ENCODE peak calls at places on chromosomes 3 and 15, in nine cellular contexts. One of them, this sample, is unnamed. For H3K4me1 and H3K9me2, the result is how much of the 10 kb centered on the place peaks cover.

GRCh38 chr3:167740961-167741587 is 5.6 kb downstream of the SERPINI1 start:
- DNase-seq in HCT116: peak
- DNase-seq in PC-9: no peak
- DNase-seq in OCI-LY7: peak
- DNase-seq in PC-3: peak
- DNase-seq in SK-N-SH: peak
- DNase-seq in GM23338: peak
- DNase-seq in MM.1S: peak
- DNase-seq in hepatocyte: peak
- DNase-seq in this sample: peak

GRCh38 chr15:38726187-38726586 is 161.6 kb upstream of the RASGRP1 start:
- DNase-seq in HCT116: no peak
- DNase-seq in PC-9: no peak
- DNase-seq in OCI-LY7: no peak
- DNase-seq in PC-3: peak
- DNase-seq in SK-N-SH: no peak
- DNase-seq in GM23338: no peak
- DNase-seq in MM.1S: no peak
- DNase-seq in hepatocyte: no peak
- DNase-seq in this sample: no peak

GRCh38 chr3:147185781-147186180 is 220.6 kb downstream of the ZIC4 start:
- DNase-seq in HCT116: no peak
- DNase-seq in PC-9: no peak
- DNase-seq in OCI-LY7: no peak
- DNase-seq in PC-3: no peak
- DNase-seq in SK-N-SH: no peak
- DNase-seq in GM23338: no peak
- DNase-seq in MM.1S: no peak
- DNase-seq in hepatocyte: no peak
- DNase-seq in this sample: no peak

GRCh38 chr15:100090411-100090810 is 251.4 kb downstream of the ADAMTS17 start:
- DNase-seq in HCT116: no peak
- DNase-seq in PC-9: no peak
- DNase-seq in OCI-LY7: no peak
- DNase-seq in PC-3: no peak
- DNase-seq in SK-N-SH: no peak
- DNase-seq in GM23338: peak
- DNase-seq in MM.1S: no peak
- DNase-seq in hepatocyte: no peak
- DNase-seq in this sample: no peak

GRCh38 chr15:48375767-48376166 is 44.5 kb downstream of the DUT start:
- DNase-seq in HCT116: no peak
- DNase-seq in PC-9: no peak
- DNase-seq in OCI-LY7: no peak
- DNase-seq in PC-3: no peak
- DNase-seq in SK-N-SH: no peak
- DNase-seq in GM23338: no peak
- DNase-seq in MM.1S: no peak
- DNase-seq in hepatocyte: no peak
- DNase-seq in this sample: no peak

GRCh38 chr3:72183489-72183888 is 398.5 kb upstream of the PROK2 start:
- DNase-seq in HCT116: no peak
- DNase-seq in PC-9: no peak
- DNase-seq in OCI-LY7: no peak
- DNase-seq in PC-3: no peak
- DNase-seq in SK-N-SH: no peak
- DNase-seq in GM23338: no peak
- DNase-seq in MM.1S: no peak
- DNase-seq in hepatocyte: no peak
- DNase-seq in this sample: no peak

GRCh38 chr15:80251505-80252280 is at the start of gene CTXND1:
- DNase-seq in HCT116: no peak
- DNase-seq in PC-9: no peak
- DNase-seq in OCI-LY7: no peak
- DNase-seq in PC-3: no peak
- DNase-seq in SK-N-SH: peak
- DNase-seq in GM23338: peak
- DNase-seq in MM.1S: no peak
- DNase-seq in hepatocyte: peak
- DNase-seq in this sample: peak

GRCh38 chr15:77527164-77527778 is 105.4 kb downstream of the LINGO1 start:
- DNase-seq in HCT116: no peak
- DNase-seq in PC-9: peak
- DNase-seq in OCI-LY7: no peak
- DNase-seq in PC-3: peak
- DNase-seq in SK-N-SH: peak
- DNase-seq in GM23338: peak
- DNase-seq in MM.1S: no peak
- DNase-seq in hepatocyte: peak
- DNase-seq in this sample: no peak

GRCh38 chr3:184727357-184728060 is 15.6 kb upstream of the MAGEF1 start:
- DNase-seq in HCT116: peak
- DNase-seq in PC-9: peak
- DNase-seq in OCI-LY7: peak
- DNase-seq in PC-3: peak
- DNase-seq in SK-N-SH: peak
- DNase-seq in GM23338: peak
- DNase-seq in MM.1S: peak
- DNase-seq in hepatocyte: peak
- DNase-seq in this sample: peak

GRCh38 chr15:75891895-75892294 is 11.8 kb upstream of the FBXO22 start:
- DNase-seq in HCT116: no peak
- DNase-seq in PC-9: no peak
- DNase-seq in OCI-LY7: no peak
- DNase-seq in PC-3: peak
- DNase-seq in SK-N-SH: no peak
- DNase-seq in GM23338: no peak
- DNase-seq in MM.1S: no peak
- DNase-seq in hepatocyte: peak
- DNase-seq in this sample: peak

GRCh38 chr3:160564949-160565441 is 376 bp downstream of the KPNA4 start:
- DNase-seq in HCT116: peak
- DNase-seq in PC-9: peak
- DNase-seq in OCI-LY7: peak
- DNase-seq in PC-3: peak
- DNase-seq in SK-N-SH: peak
- DNase-seq in GM23338: peak
- DNase-seq in MM.1S: peak
- DNase-seq in hepatocyte: peak
- DNase-seq in this sample: peak

GRCh38 chr3:106629215-106629832 is 747.9 kb upstream of the CCDC54 start:
- DNase-seq in HCT116: no peak
- DNase-seq in PC-9: no peak
- DNase-seq in OCI-LY7: peak
- DNase-seq in PC-3: no peak
- DNase-seq in SK-N-SH: no peak
- DNase-seq in GM23338: no peak
- DNase-seq in MM.1S: no peak
- DNase-seq in hepatocyte: no peak
- DNase-seq in this sample: no peak

GRCh38 chr15:27757050-27757449 is 342.1 kb downstream of the OCA2 start:
- DNase-seq in HCT116: no peak
- DNase-seq in PC-9: no peak
- DNase-seq in OCI-LY7: no peak
- DNase-seq in PC-3: no peak
- DNase-seq in SK-N-SH: no peak
- DNase-seq in GM23338: no peak
- DNase-seq in MM.1S: no peak
- DNase-seq in hepatocyte: no peak
- DNase-seq in this sample: no peak

GRCh38 chr15:27763514-27763913 is 335.6 kb downstream of the OCA2 start:
- DNase-seq in HCT116: no peak
- DNase-seq in PC-9: no peak
- DNase-seq in OCI-LY7: no peak
- DNase-seq in PC-3: no peak
- DNase-seq in SK-N-SH: no peak
- DNase-seq in GM23338: no peak
- DNase-seq in MM.1S: no peak
- DNase-seq in hepatocyte: no peak
- DNase-seq in this sample: no peak

GRCh38 chr15:27767918-27768640 is 331.0 kb downstream of the OCA2 start:
- DNase-seq in HCT116: no peak
- DNase-seq in PC-9: no peak
- DNase-seq in OCI-LY7: no peak
- DNase-seq in PC-3: no peak
- DNase-seq in SK-N-SH: no peak
- DNase-seq in GM23338: peak
- DNase-seq in MM.1S: no peak
- DNase-seq in hepatocyte: no peak
- DNase-seq in this sample: no peak

GRCh38 chr15:27764339-27764738 is 334.8 kb downstream of the OCA2 start:
- DNase-seq in HCT116: no peak
- DNase-seq in PC-9: no peak
- DNase-seq in OCI-LY7: no peak
- DNase-seq in PC-3: no peak
- DNase-seq in SK-N-SH: no peak
- DNase-seq in GM23338: peak
- DNase-seq in MM.1S: no peak
- DNase-seq in hepatocyte: no peak
- DNase-seq in this sample: no peak

DNA sequence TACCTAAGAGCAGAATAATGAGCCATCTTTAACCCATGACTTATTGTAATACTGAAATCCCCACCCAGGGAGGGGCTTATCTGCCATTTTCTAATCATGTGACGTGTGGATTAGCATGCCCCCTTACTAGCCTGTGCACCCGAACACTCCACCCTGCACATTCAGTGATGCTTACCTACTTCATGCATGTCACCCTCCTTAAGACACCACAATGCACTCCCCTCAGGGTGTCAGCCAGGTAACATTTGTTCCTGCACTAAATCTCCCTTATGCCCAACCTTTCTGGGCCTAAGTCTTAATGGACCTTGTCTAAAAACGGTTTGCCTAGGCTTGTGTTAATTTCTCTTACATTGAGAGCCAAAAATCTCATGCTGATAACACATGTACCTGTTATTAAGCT is 336.6 kb downstream of the OCA2 start:
- DNase-seq in HCT116: no peak
- DNase-seq in PC-9: no peak
- DNase-seq in OCI-LY7: no peak
- DNase-seq in PC-3: no peak
- DNase-seq in SK-N-SH: no peak
- DNase-seq in GM23338: no peak
- DNase-seq in MM.1S: no peak
- DNase-seq in hepatocyte: no peak
- DNase-seq in this sample: no peak
- H3K4me1 ChIP-seq in HCT116: under half
- H3K4me1 ChIP-seq in PC-9: under half
- H3K4me1 ChIP-seq in OCI-LY7: under half
- H3K4me1 ChIP-seq in PC-3: under half
- H3K4me1 ChIP-seq in SK-N-SH: under half
- H3K4me1 ChIP-seq in GM23338: under half
- H3K4me1 ChIP-seq in MM.1S: under half
- H3K4me1 ChIP-seq in hepatocyte: under half
- H3K4me1 ChIP-seq in this sample: under half

GRCh38 chr3:122099255-122099654 is 44.1 kb downstream of the CD86 start:
- DNase-seq in HCT116: no peak
- DNase-seq in PC-9: no peak
- DNase-seq in OCI-LY7: no peak
- DNase-seq in PC-3: no peak
- DNase-seq in SK-N-SH: no peak
- DNase-seq in GM23338: no peak
- DNase-seq in MM.1S: peak
- DNase-seq in hepatocyte: no peak
- DNase-seq in this sample: no peak
- H3K9me2 ChIP-seq in HCT116: under half
- H3K9me2 ChIP-seq in PC-9: under half
- H3K9me2 ChIP-seq in OCI-LY7: under half
- H3K9me2 ChIP-seq in PC-3: under half
- H3K9me2 ChIP-seq in SK-N-SH: under half
- H3K9me2 ChIP-seq in GM23338: under half
- H3K9me2 ChIP-seq in MM.1S: under half
- H3K9me2 ChIP-seq in hepatocyte: under half
- H3K9me2 ChIP-seq in this sample: under half

GRCh38 chr15:65056106-65056505 is 10.9 kb downstream of the SLC51B start:
- DNase-seq in HCT116: no peak
- DNase-seq in PC-9: no peak
- DNase-seq in OCI-LY7: no peak
- DNase-seq in PC-3: no peak
- DNase-seq in SK-N-SH: peak
- DNase-seq in GM23338: no peak
- DNase-seq in MM.1S: no peak
- DNase-seq in hepatocyte: no peak
- DNase-seq in this sample: no peak
- H3K27ac ChIP-seq in HCT116: no peak
- H3K27ac ChIP-seq in PC-9: no peak
- H3K27ac ChIP-seq in OCI-LY7: no peak
- H3K27ac ChIP-seq in PC-3: no peak
- H3K27ac ChIP-seq in SK-N-SH: no peak
- H3K27ac ChIP-seq in GM23338: no peak
- H3K27ac ChIP-seq in MM.1S: no peak
- H3K27ac ChIP-seq in hepatocyte: no peak
- H3K27ac ChIP-seq in this sample: no peak

GRCh38 chr3:177820683-177821316 is 623.5 kb upstream of the TBL1XR1 start:
- DNase-seq in HCT116: no peak
- DNase-seq in PC-9: no peak
- DNase-seq in OCI-LY7: no peak
- DNase-seq in PC-3: no peak
- DNase-seq in SK-N-SH: no peak
- DNase-seq in GM23338: no peak
- DNase-seq in MM.1S: peak
- DNase-seq in hepatocyte: no peak
- DNase-seq in this sample: no peak

GRCh38 chr3:177817746-177818145 is 620.5 kb upstream of the TBL1XR1 start:
- DNase-seq in HCT116: no peak
- DNase-seq in PC-9: no peak
- DNase-seq in OCI-LY7: no peak
- DNase-seq in PC-3: no peak
- DNase-seq in SK-N-SH: no peak
- DNase-seq in GM23338: no peak
- DNase-seq in MM.1S: no peak
- DNase-seq in hepatocyte: no peak
- DNase-seq in this sample: no peak

GRCh38 chr3:177822826-177823225 is 625.5 kb upstream of the TBL1XR1 start:
- DNase-seq in HCT116: no peak
- DNase-seq in PC-9: no peak
- DNase-seq in OCI-LY7: no peak
- DNase-seq in PC-3: no peak
- DNase-seq in SK-N-SH: no peak
- DNase-seq in GM23338: no peak
- DNase-seq in MM.1S: no peak
- DNase-seq in hepatocyte: no peak
- DNase-seq in this sample: no peak

GRCh38 chr3:177816667-177817208 is 619.5 kb upstream of the TBL1XR1 start:
- DNase-seq in HCT116: peak
- DNase-seq in PC-9: peak
- DNase-seq in OCI-LY7: peak
- DNase-seq in PC-3: peak
- DNase-seq in SK-N-SH: no peak
- DNase-seq in GM23338: no peak
- DNase-seq in MM.1S: peak
- DNase-seq in hepatocyte: no peak
- DNase-seq in this sample: peak

DNA sequence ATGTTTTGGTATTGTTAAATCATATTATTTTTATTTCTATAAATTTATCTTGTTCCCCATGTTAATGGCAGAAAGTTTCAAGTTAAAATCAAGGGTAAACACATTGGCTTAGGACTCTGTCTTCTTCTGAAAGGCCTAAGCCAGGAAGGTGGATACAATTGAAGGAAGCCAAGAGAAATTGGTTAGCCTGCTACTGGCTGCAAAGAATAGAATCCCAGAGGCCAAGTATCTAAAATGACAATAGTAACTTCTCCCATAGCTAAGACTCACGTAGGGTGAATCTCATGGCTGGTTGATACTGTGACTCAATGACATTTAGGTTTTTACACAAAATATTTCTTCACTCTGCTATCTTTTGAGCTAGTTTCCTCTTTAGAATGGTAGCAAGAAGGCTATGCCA is 621.4 kb upstream of the TBL1XR1 start:
- DNase-seq in HCT116: no peak
- DNase-seq in PC-9: no peak
- DNase-seq in OCI-LY7: no peak
- DNase-seq in PC-3: no peak
- DNase-seq in SK-N-SH: no peak
- DNase-seq in GM23338: no peak
- DNase-seq in MM.1S: no peak
- DNase-seq in hepatocyte: no peak
- DNase-seq in this sample: no peak
- H3K4me1 ChIP-seq in HCT116: under half
- H3K4me1 ChIP-seq in PC-9: under half
- H3K4me1 ChIP-seq in OCI-LY7: under half
- H3K4me1 ChIP-seq in PC-3: under half
- H3K4me1 ChIP-seq in SK-N-SH: under half
- H3K4me1 ChIP-seq in GM23338: under half
- H3K4me1 ChIP-seq in MM.1S: under half
- H3K4me1 ChIP-seq in hepatocyte: under half
- H3K4me1 ChIP-seq in this sample: under half